ENCODE peak calls at places on chromosomes 2 and 18, in nine cellular contexts. I is heart right ventricle, S is neural progenitor cell, G is testis, C is IMR-90, P is ovary, D is fibroblast of lung, T is pancreas, U is uterus. J is an unnamed sample. For H3K4me1, the result is how much of the 10 kb centered on the place peaks cover.

GRCh38 chr2:145874466-145874865 is 1354.5 kb upstream of the ZEB2 start:
- DNase-seq in I (no peak), S (no peak), G (no peak), C (peak), P (no peak), D (peak), T (no peak), U (no peak), J (peak)

GRCh38 chr2:163778045-163778753 is 42.4 kb upstream of the FIGN start:
- DNase-seq in I (no peak), S (no peak), G (no peak), C (peak), P (no peak), D (peak), T (peak), U (no peak), J (peak)

GRCh38 chr2:174449033-174449432 is 37.8 kb downstream of the GPR155 start:
- DNase-seq in I (no peak), S (no peak), G (no peak), C (peak), P (no peak), D (no peak), T (no peak), U (no peak), J (no peak)

GRCh38 chr18:34901299-34901698 is 139.9 kb upstream of the MAPRE2 start:
- DNase-seq in I (no peak), S (no peak), G (no peak), C (peak), P (no peak), D (peak), T (no peak), U (no peak), J (peak)

GRCh38 chr2:95004702-95005101 is 20.8 kb upstream of the MAL start:
- DNase-seq in I (no peak), S (no peak), G (no peak), C (no peak), P (no peak), D (no peak), T (no peak), U (no peak), J (no peak)

GRCh38 chr2:128177315-128177714 is 86.3 kb downstream of the UGGT1 start:
- DNase-seq in I (no peak), S (no peak), G (no peak), C (no peak), P (no peak), D (no peak), T (no peak), U (no peak), J (no peak)

GRCh38 chr18:8754995-8755955 is 49.9 kb downstream of the MTCL1 start:
- DNase-seq in I (no peak), S (no peak), G (peak), C (peak), P (no peak), D (peak), T (peak), U (no peak), J (no peak)

GRCh38 chr2:241161646-241162281 is 11.5 kb downstream of the PPP1R7 start:
- DNase-seq in I (peak), S (no peak), G (peak), C (peak), P (peak), D (peak), T (peak), U (peak), J (no peak)

GRCh38 chr18:35443847-35444246 is 53.9 kb downstream of the INO80C start:
- DNase-seq in I (no peak), S (no peak), G (no peak), C (no peak), P (no peak), D (no peak), T (no peak), U (no peak), J (no peak)

GRCh38 chr2:215556979-215557378 is 121.1 kb upstream of the FN1 start:
- DNase-seq in I (no peak), S (no peak), G (no peak), C (peak), P (no peak), D (peak), T (no peak), U (no peak), J (peak)

GRCh38 chr2:216698895-216699294 is 3.5 kb upstream of the IGFBP5 start:
- DNase-seq in I (peak), S (peak), G (peak), C (peak), P (no peak), D (peak), T (no peak), U (no peak), J (peak)

GRCh38 chr18:4931209-4931608 is 265.8 kb downstream of the AKAIN1 start:
- DNase-seq in I (no peak), S (no peak), G (no peak), C (no peak), P (no peak), D (no peak), T (no peak), U (no peak), J (no peak)

GRCh38 chr18:12904012-12904516 is 20.0 kb upstream of the PTPN2 start:
- DNase-seq in I (peak), S (no peak), G (no peak), C (no peak), P (peak), D (peak), T (no peak), U (no peak), J (peak)

GRCh38 chr2:174924061-174924693 is 81.0 kb downstream of the CHN1 start:
- DNase-seq in I (no peak), S (no peak), G (no peak), C (no peak), P (no peak), D (no peak), T (no peak), U (no peak), J (no peak)

GRCh38 chr2:149020432-149020851 is 18.1 kb upstream of the LYPD6B start:
- DNase-seq in I (no peak), S (no peak), G (no peak), C (no peak), P (no peak), D (no peak), T (no peak), U (no peak), J (no peak)
- H3K27ac ChIP-seq in I (no peak), S (no peak), G (no peak), C (no peak), P (no peak), D (no peak), T (no peak), U (no peak), J (no peak)

GRCh38 chr2:226420646-226421045 is 379.0 kb downstream of the IRS1 start:
- DNase-seq in I (no peak), S (no peak), G (no peak), C (peak), P (no peak), D (no peak), T (no peak), U (no peak), J (no peak)

GRCh38 chr2:226423498-226423960 is 376.1 kb downstream of the IRS1 start:
- DNase-seq in I (no peak), S (peak), G (no peak), C (peak), P (no peak), D (peak), T (no peak), U (peak), J (no peak)

GRCh38 chr2:226427538-226428307 is 371.9 kb downstream of the IRS1 start:
- DNase-seq in I (no peak), S (no peak), G (no peak), C (peak), P (no peak), D (peak), T (no peak), U (no peak), J (no peak)

GRCh38 chr2:226426292-226426736 is 373.3 kb downstream of the IRS1 start:
- DNase-seq in I (no peak), S (no peak), G (no peak), C (peak), P (no peak), D (peak), T (no peak), U (no peak), J (peak)

GRCh38 chr2:226424971-226425370 is 374.6 kb downstream of the IRS1 start:
- DNase-seq in I (no peak), S (peak), G (no peak), C (no peak), P (no peak), D (no peak), T (no peak), U (no peak), J (no peak)
- H3K4me1 ChIP-seq in I (under half), S (under half), G (under half), C (under half), P (under half), D (under half), T (under half), U (under half), J (under half)

GRCh38 chr18:68928762-68929675 is 131.1 kb downstream of the CCDC102B start:
- DNase-seq in I (no peak), S (peak), G (no peak), C (no peak), P (no peak), D (no peak), T (no peak), U (no peak), J (no peak)

GRCh38 chr18:68919900-68920299 is 122.0 kb downstream of the CCDC102B start:
- DNase-seq in I (no peak), S (no peak), G (no peak), C (no peak), P (no peak), D (no peak), T (no peak), U (no peak), J (no peak)

GRCh38 chr18:68922392-68922791 is 124.5 kb downstream of the CCDC102B start:
- DNase-seq in I (no peak), S (no peak), G (no peak), C (no peak), P (no peak), D (no peak), T (no peak), U (no peak), J (no peak)

DNA sequence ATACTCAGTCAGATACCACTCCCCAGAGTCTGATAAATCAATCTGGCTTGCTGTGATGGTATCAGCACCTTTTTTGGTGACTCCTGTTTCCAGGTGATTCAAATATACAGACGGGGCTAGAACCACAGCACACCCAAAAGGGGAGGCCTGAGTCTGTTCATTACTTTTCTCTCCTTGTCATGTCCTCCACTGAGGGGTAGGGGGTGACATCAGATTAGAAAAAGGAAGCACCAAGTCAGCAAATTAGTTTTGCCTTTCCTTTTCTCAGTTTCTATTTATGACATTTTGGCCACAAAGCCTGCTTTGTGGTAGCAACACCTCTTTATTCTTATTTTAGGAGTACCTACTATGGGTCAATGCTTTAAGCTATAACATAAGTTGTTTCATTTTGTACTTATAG is 127.4 kb downstream of the CCDC102B start:
- DNase-seq in I (no peak), S (peak), G (no peak), C (no peak), P (no peak), D (peak), T (no peak), U (no peak), J (peak)
- TF ChIP-seq CTCF in I (peak), S (peak), G (no peak), C (peak), P (no peak), D (peak), T (no peak), U (no peak), J (peak)

GRCh38 chr2:133653116-133653515 is 84.9 kb upstream of the NCKAP5 start:
- DNase-seq in I (no peak), S (no peak), G (no peak), C (no peak), P (no peak), D (no peak), T (no peak), U (no peak), J (no peak)

GRCh38 chr2:133657591-133657990 is 89.3 kb upstream of the NCKAP5 start:
- DNase-seq in I (no peak), S (no peak), G (no peak), C (peak), P (no peak), D (no peak), T (no peak), U (no peak), J (no peak)

GRCh38 chr2:133660511-133660910 is 92.2 kb upstream of the NCKAP5 start:
- DNase-seq in I (no peak), S (no peak), G (no peak), C (no peak), P (no peak), D (no peak), T (no peak), U (no peak), J (no peak)

GRCh38 chr2:133655565-133656113 is 87.4 kb upstream of the NCKAP5 start:
- DNase-seq in I (no peak), S (no peak), G (no peak), C (no peak), P (no peak), D (no peak), T (no peak), U (no peak), J (no peak)

GRCh38 chr2:133658020-133658903 is 90.0 kb upstream of the NCKAP5 start:
- DNase-seq in I (no peak), S (peak), G (no peak), C (peak), P (no peak), D (no peak), T (no peak), U (no peak), J (no peak)
- H3K27ac ChIP-seq in I (no peak), S (no peak), G (no peak), C (no peak), P (no peak), D (no peak), T (no peak), U (no peak), J (no peak)

DNA sequence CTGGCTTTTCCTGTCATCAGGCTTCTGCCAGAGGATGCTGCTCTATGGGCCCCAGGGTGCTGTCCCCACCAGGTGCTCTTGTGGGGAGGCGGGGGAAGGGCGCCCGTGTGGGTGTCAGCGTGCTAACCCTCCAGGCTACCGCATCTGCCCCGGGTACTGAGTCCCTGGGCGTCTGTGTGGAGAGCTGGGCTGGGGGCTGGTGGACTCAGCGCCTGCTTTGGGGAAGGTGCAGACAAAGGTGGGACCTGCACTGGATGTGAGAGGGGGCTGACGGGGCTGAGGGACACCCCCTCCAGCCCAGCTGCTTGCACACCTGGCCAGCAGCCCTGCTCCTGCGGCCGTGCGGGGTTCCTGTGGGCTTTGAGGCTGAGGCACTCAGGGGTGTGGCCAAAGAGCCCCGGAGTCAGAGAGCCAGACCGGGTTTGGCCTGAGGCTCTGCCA is 120.7 kb upstream of the PXDN start:
- DNase-seq in I (no peak), S (peak), G (no peak), C (no peak), P (no peak), D (no peak), T (no peak), U (no peak), J (no peak)
- H3K4me1 ChIP-seq in I (under half), S (under half), G (under half), C (under half), P (under half), D (under half), T (under half), U (under half), J (under half)

GRCh38 chr2:50476174-50476573 is 555.8 kb downstream of the NRXN1 start:
- DNase-seq in I (no peak), S (peak), G (no peak), C (no peak), P (no peak), D (no peak), T (no peak), U (no peak), J (no peak)
- TF ChIP-seq CTCF in I (no peak), S (peak), G (no peak), C (no peak), P (no peak), D (no peak), T (no peak), U (no peak), J (no peak)